ENCODE peak calls at places on chromosomes 1 and 21, in six cellular contexts. B is Daoy, R is GM10248, I is EH, S is nephron progenitor cell, P is NCI-H1105 treated with DMSO at 0.1 percent for 48 hours. Z is an unnamed sample.

GRCh38 chr1:208233546-208233945 is 10.6 kb downstream of the PLXNA2 start:
- DNase-seq in B (peak), R (no peak), I (no peak), S (no peak), P (peak), Z (peak)

GRCh38 chr21:25925936-25926335 is 191.2 kb downstream of the GABPA start:
- DNase-seq in B (no peak), R (no peak), I (peak), S (no peak), P (no peak), Z (no peak)

GRCh38 chr1:171457412-171457811 is 27.9 kb upstream of the PRRC2C start:
- DNase-seq in B (no peak), R (no peak), I (peak), S (no peak), P (no peak), Z (peak)

GRCh38 chr1:26666855-26667254 is 29.0 kb upstream of the ARID1A start:
- DNase-seq in B (peak), R (no peak), I (no peak), S (no peak), P (no peak), Z (no peak)

GRCh38 chr1:248813546-248813945 is 12.2 kb downstream of the SH3BP5L start:
- DNase-seq in B (no peak), R (no peak), I (no peak), S (no peak), P (no peak), Z (no peak)

GRCh38 chr21:42456457-42456856 is 39.6 kb downstream of the RSPH1 start:
- DNase-seq in B (peak), R (no peak), I (no peak), S (no peak), P (no peak), Z (no peak)

GRCh38 chr1:67735806-67736627 is 51.0 kb downstream of the GADD45A start:
- DNase-seq in B (peak), R (peak), I (peak), S (peak), P (peak), Z (peak)

GRCh38 chr1:36557041-36558000 is 74.6 kb upstream of the CSF3R start:
- DNase-seq in B (no peak), R (no peak), I (no peak), S (no peak), P (no peak), Z (peak)

GRCh38 chr1:203219934-203220333 is 9.5 kb downstream of the CHIT1 start:
- DNase-seq in B (no peak), R (no peak), I (peak), S (peak), P (no peak), Z (no peak)

GRCh38 chr1:218201004-218201403 is 84.1 kb upstream of the RRP15 start:
- DNase-seq in B (no peak), R (no peak), I (no peak), S (no peak), P (no peak), Z (peak)

GRCh38 chr1:41192456-41193188 is 49.5 kb downstream of the SCMH1 start:
- DNase-seq in B (no peak), R (no peak), I (peak), S (no peak), P (no peak), Z (peak)

GRCh38 chr1:228500143-228500736 is 13.1 kb downstream of the RNF187 start:
- DNase-seq in B (no peak), R (no peak), I (no peak), S (no peak), P (no peak), Z (no peak)

GRCh38 chr1:150534002-150534401 is 15.2 kb upstream of the ADAMTSL4 start:
- DNase-seq in B (no peak), R (no peak), I (no peak), S (no peak), P (no peak), Z (no peak)

GRCh38 chr1:234656981-234657651 is 47.1 kb upstream of the IRF2BP2 start:
- DNase-seq in B (peak), R (peak), I (peak), S (no peak), P (no peak), Z (peak)

GRCh38 chr21:41370840-41371697 is 9.2 kb downstream of the MX2 start:
- DNase-seq in B (no peak), R (no peak), I (peak), S (no peak), P (no peak), Z (no peak)

Z was measured in NCI-H69.